ENCODE peak calls at places on chromosomes 11 and 22, in eight cellular contexts. J, Q, H, R, I, V, N and T are unnamed samples.

GRCh38 chr11:122646549-122647340 is 8.8 kb upstream of the UBASH3B start:
- DNase-seq in J (no peak), Q (peak; percentile 63), H (no peak), R (no peak), I (peak; percentile 70), V (no peak), N (no peak), T (no peak)

GRCh38 chr22:42039271-42039670 is 31.3 kb downstream of the NAGA start:
- DNase-seq in J (no peak), Q (no peak), H (no peak), R (no peak), I (no peak), V (no peak), N (no peak), T (no peak)

GRCh38 chr11:110160016-110160415 is 66.8 kb downstream of the ZC3H12C start:
- DNase-seq in J (no peak), Q (peak; percentile 59), H (no peak), R (no peak), I (peak; percentile 35), V (no peak), N (no peak), T (no peak)

GRCh38 chr11:7592706-7593105 is 78.9 kb downstream of the PPFIBP2 start:
- DNase-seq in J (no peak), Q (peak; percentile 59), H (no peak), R (peak; percentile 48), I (peak; percentile 91), V (no peak), N (peak; percentile 60), T (no peak)

GRCh38 chr22:37633693-37634504 is 5.6 kb upstream of the SH3BP1 start:
- DNase-seq in J (no peak), Q (peak; percentile 92), H (peak; percentile 82), R (peak; percentile 90), I (peak; percentile 96), V (peak; percentile 84), N (peak; percentile 86), T (peak; percentile 98)

GRCh38 chr22:38951734-38952133 is 5.7 kb upstream of the APOBEC3A start:
- DNase-seq in J (no peak), Q (no peak), H (no peak), R (no peak), I (no peak), V (peak; percentile 56), N (no peak), T (no peak)

GRCh38 chr11:47467372-47467771 is 18.4 kb upstream of the RAPSN start:
- DNase-seq in J (no peak), Q (no peak), H (no peak), R (no peak), I (no peak), V (peak; percentile 59), N (peak; percentile 54), T (no peak)

GRCh38 chr22:22398530-22399327 is 109.8 kb downstream of the ZNF280B start:
- DNase-seq in J (no peak), Q (no peak), H (no peak), R (no peak), I (no peak), V (no peak), N (no peak), T (no peak)

GRCh38 chr22:41445171-41446056 is 1.2 kb downstream of the TOB2 start:
- DNase-seq in J (no peak), Q (no peak), H (peak; percentile 92), R (peak; percentile 44), I (no peak), V (peak; percentile 31), N (peak; percentile 32), T (no peak)

GRCh38 chr11:109197656-109198055 is 224.3 kb upstream of the C11orf87 start:
- DNase-seq in J (no peak), Q (no peak), H (no peak), R (no peak), I (peak; percentile 59), V (no peak), N (no peak), T (no peak)

GRCh38 chr22:37599161-37599560 is 9.5 kb upstream of the GGA1 start:
- DNase-seq in J (no peak), Q (no peak), H (no peak), R (no peak), I (no peak), V (peak; percentile 78), N (no peak), T (no peak)

GRCh38 chr11:119478711-119479285 is 55.8 kb upstream of the THY1 start:
- DNase-seq in J (no peak), Q (no peak), H (no peak), R (no peak), I (no peak), V (no peak), N (peak; percentile 19), T (no peak)

GRCh38 chr11:36703055-36703404 is 105.0 kb upstream of the RAG2 start:
- DNase-seq in J (no peak), Q (no peak), H (no peak), R (no peak), I (no peak), V (no peak), N (no peak), T (no peak)

GRCh38 chr22:41030891-41031290 is 61.5 kb upstream of the EP300 start:
- DNase-seq in J (no peak), Q (peak; percentile 55), H (no peak), R (no peak), I (peak; percentile 88), V (no peak), N (no peak), T (no peak)

GRCh38 chr11:63961608-63962412 is 12.6 kb upstream of the COX8A start:
- DNase-seq in J (peak; percentile 62), Q (peak; percentile 78), H (peak; percentile 29), R (peak; percentile 26), I (peak; percentile 55), V (peak; percentile 20), N (peak; percentile 30), T (no peak)

GRCh38 chr22:23437779-23438178 is 142.3 kb downstream of the IGLL1 start:
- DNase-seq in J (no peak), Q (no peak), H (no peak), R (no peak), I (no peak), V (no peak), N (no peak), T (no peak)

GRCh38 chr22:41364955-41365354 is 16.8 kb upstream of the TEF start:
- DNase-seq in J (no peak), Q (no peak), H (no peak), R (no peak), I (no peak), V (no peak), N (peak; percentile 71), T (no peak)

GRCh38 chr11:107591098-107591445 is at the start of gene ELMOD1:
- DNase-seq in J (no peak), Q (peak; percentile 22), H (peak; percentile 85), R (peak; percentile 54), I (peak; percentile 50), V (peak; percentile 19), N (no peak), T (peak; percentile 61)

GRCh38 chr11:80702264-80702663 is 1261.4 kb upstream of the TENM4 start:
- DNase-seq in J (no peak), Q (no peak), H (no peak), R (no peak), I (peak; percentile 3), V (no peak), N (no peak), T (no peak)

GRCh38 chr22:42194953-42195352 is 64.3 kb upstream of the CYP2D6 start:
- DNase-seq in J (no peak), Q (no peak), H (no peak), R (no peak), I (no peak), V (no peak), N (no peak), T (no peak)

DNA sequence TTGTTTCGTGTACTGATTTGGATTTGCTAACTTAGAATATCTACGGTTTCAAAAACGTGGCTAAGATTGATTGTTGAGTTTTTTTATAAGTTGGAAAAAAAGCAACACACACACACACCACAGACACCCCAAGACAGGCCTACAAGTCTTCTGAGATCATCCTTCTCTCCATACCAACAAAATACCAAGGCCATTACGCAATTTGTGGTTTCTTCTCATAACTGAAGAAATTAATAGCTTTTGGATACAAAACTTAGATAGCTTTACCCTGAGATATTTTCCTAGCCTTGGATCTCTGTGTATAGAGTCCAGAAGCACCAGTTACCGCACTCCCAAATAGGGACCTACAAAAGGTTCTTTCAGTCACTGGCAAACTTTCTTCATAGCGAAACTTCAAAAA is 113.6 kb downstream of the SIK3 start:
- DNase-seq in J (peak; percentile 62), Q (peak; percentile 98), H (no peak), R (no peak), I (peak; percentile 92), V (no peak), N (no peak), T (no peak)
- H3K27ac ChIP-seq in J (peak overlapping the region; percentile 35), Q (peak overlapping the region; percentile 87), H (no peak overlapping the region), R (no peak overlapping the region), I (peak overlapping the region; percentile 8), V (peak overlapping the region; percentile 66), N (peak overlapping the region; percentile 11), T (peak overlapping the region; percentile 52)

DNA sequence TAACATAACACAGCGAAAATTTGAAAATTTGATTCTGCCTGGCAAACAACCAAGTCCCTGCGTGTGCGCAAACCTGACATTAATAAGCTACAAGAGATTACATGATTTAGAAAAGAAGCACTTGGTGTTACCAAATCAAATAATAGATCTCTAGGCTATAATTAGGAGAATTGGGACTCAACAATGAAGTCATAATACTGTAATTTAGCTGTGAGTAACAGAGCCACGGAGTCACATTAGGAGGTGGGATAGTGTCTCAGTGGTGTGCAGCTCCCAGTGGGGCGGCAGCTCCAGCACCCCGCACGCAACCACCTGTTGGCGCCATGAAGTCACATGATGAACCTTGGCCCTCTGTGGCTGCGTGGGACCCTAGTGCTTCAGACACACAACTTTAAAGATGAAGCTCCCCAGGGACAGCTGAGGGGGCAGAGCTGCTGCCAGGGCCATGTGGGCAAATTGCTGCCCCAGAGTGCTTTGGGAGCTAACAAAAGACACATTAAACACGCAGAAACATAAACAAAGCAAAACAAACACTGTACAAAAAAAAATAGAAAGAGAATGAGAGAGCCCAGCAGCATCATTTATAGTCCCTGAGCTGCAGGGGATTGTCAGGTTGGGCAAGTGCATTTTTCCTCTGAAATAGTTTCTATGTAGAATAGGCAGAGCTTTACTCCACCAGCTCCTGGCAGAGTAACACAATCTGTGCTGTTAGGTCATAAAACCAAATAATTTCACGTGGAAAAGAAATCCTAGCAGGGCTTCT is 605.6 kb downstream of the SOX6 start:
- DNase-seq in J (no peak), Q (no peak), H (no peak), R (no peak), I (no peak), V (no peak), N (no peak), T (no peak)
- H3K4me1 ChIP-seq in J (no peaks in the 10 kb centered on the region), Q (no peaks in the 10 kb centered on the region), H (no peaks in the 10 kb centered on the region), R (no peaks in the 10 kb centered on the region), I (no peaks in the 10 kb centered on the region), V (no peaks in the 10 kb centered on the region), N (no peaks in the 10 kb centered on the region), T (no peaks in the 10 kb centered on the region)

DNA sequence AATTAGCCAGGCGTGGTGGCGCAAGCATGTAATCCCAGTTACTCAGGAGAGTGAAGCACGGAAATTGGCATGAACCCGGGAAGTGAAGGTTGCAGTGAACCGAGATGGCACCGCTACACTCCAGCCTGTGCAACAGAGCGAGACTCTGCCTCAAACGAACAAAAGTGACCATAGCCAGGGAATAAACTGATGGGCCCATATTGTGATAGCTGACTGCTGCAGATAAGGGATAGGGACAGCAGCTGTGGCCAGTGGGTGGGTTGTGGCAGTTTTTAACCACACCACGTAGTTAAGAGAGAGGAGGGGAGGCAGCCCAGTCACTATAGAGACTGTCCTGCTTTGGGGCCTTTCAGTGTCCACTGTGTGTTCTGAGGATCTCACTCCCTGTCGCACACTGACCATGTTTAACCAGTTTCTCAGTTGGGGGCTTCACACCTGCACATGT is 58.9 kb downstream of the PISD start:
- DNase-seq in J (no peak), Q (no peak), H (no peak), R (no peak), I (peak; percentile 27), V (no peak), N (no peak), T (no peak)
- H3K4me3 ChIP-seq in J (no peak overlapping the region), Q (no peak overlapping the region), H (no peak overlapping the region), R (no peak overlapping the region), I (no peak overlapping the region), V (no peak overlapping the region), N (no peak overlapping the region), T (no peak overlapping the region)

GRCh38 chr11:124876818-124877630 is 11.8 kb downstream of the ROBO3 start:
- DNase-seq in J (no peak), Q (no peak), H (no peak), R (no peak), I (no peak), V (no peak), N (no peak), T (no peak)
- H3K27ac ChIP-seq in J (peak overlapping the region; percentile 73), Q (peak overlapping the region; percentile 98), H (no peak overlapping the region), R (peak overlapping the region; percentile 94), I (no peak overlapping the region), V (peak overlapping the region; percentile 88), N (peak overlapping the region; percentile 89), T (no peak overlapping the region)